ENCODE peak calls at places on chromosome 7, in seven cellular contexts. H is bronchial epithelial cell, F is fibroblast of mammary gland, C is foreskin keratinocyte, S is Panc1, Y is GM10248, D is globus pallidus. R is an unnamed sample.

GRCh38 chr7:138848056-138848975 is 50.3 kb upstream of the ATP6V0A4 start:
- DNase-seq in H (no peak), Y (no peak), D (no peak), S (no peak), C (no peak), F (peak; percentile 9), R (no peak)

GRCh38 chr7:4201566-4201965 is 480.5 kb upstream of the FOXK1 start:
- DNase-seq in S (no peak), H (no peak), Y (no peak), D (no peak), C (no peak), F (no peak), R (no peak)

GRCh38 chr7:33722383-33723096 is 182.8 kb upstream of the BMPER start:
- DNase-seq in C (peak; percentile 77), Y (no peak), D (peak; percentile 33), S (no peak), H (peak; percentile 94), F (peak; percentile 78), R (no peak)

GRCh38 chr7:100890640-100891521 is 1.4 kb upstream of the UFSP1 start:
- DNase-seq in S (no peak), Y (no peak), D (no peak), C (peak; percentile 35), H (no peak), F (no peak), R (no peak)

GRCh38 chr7:47571355-47572100 is 10.4 kb downstream of the TNS3 start:
- DNase-seq in D (peak; percentile 40), S (no peak), H (peak; percentile 53), Y (no peak), C (no peak), F (peak; percentile 72), R (no peak)

GRCh38 chr7:30916767-30917166 is 5.1 kb downstream of the AQP1 start:
- DNase-seq in Y (no peak), D (no peak), S (no peak), C (no peak), F (no peak), H (no peak), R (no peak)

GRCh38 chr7:16586081-16586874 is 59.3 kb downstream of the ANKMY2 start:
- DNase-seq in H (no peak), Y (no peak), D (no peak), F (no peak), S (no peak), C (no peak), R (no peak)

GRCh38 chr7:135645296-135645904 is 16.9 kb upstream of the STMP1 start:
- DNase-seq in S (no peak), C (peak; percentile 26), H (peak; percentile 52), F (peak; percentile 58), D (peak; percentile 43), Y (no peak), R (no peak)

GRCh38 chr7:91517408-91517807 is 253.2 kb downstream of the FZD1 start:
- DNase-seq in C (no peak), D (no peak), S (no peak), F (no peak), H (no peak), Y (no peak), R (no peak)

GRCh38 chr7:84603545-84603944 is 409.0 kb upstream of the SEMA3A start:
- DNase-seq in D (no peak), H (no peak), S (no peak), F (no peak), C (no peak), Y (no peak), R (no peak)

R was measured in HuH-7.